ENCODE peak calls at places on chromosomes 4 and X, in ten cellular contexts. W is H9, Y is heart right ventricle, E is cardiac muscle cell, N is fibroblast of lung, C is prostate gland, U is sigmoid colon, M is HCT116, B is mammary epithelial cell, J is endodermal cell. P is an unnamed sample. For H3K4me1, the result is how much of the 10 kb centered on the place peaks cover.

GRCh38 chrX:51336584-51336983 is 4.0 kb downstream of the NUDT10 start:
- DNase-seq in E (peak), J (peak), U (no peak), Y (no peak), W (peak), M (peak), C (peak), B (peak), N (peak), P (peak)

GRCh38 chr4:155529197-155529596 is 137.5 kb upstream of the GUCY1A1 start:
- DNase-seq in J (peak), E (peak), M (no peak), U (no peak), N (peak), C (no peak), Y (no peak), W (no peak), B (no peak), P (no peak)

GRCh38 chr4:62912531-62912930 is 1496.7 kb downstream of the TECRL start:
- DNase-seq in B (no peak), Y (no peak), N (no peak), J (no peak), U (no peak), W (no peak), C (no peak), M (no peak), E (no peak), P (peak)

GRCh38 chr4:98963538-98964433 is 31.7 kb upstream of the METAP1 start:
- DNase-seq in C (peak), U (no peak), J (no peak), W (no peak), Y (no peak), M (no peak), B (peak), E (no peak), N (peak), P (no peak)

GRCh38 chr4:73453701-73454005 is 17.6 kb downstream of the AFP start:
- DNase-seq in B (no peak), J (no peak), N (peak), Y (no peak), C (no peak), M (no peak), U (no peak), E (peak), W (no peak), P (peak)

GRCh38 chrX:72274526-72274925 is 2.5 kb downstream of the RPS4X start:
- DNase-seq in B (no peak), J (no peak), Y (no peak), C (no peak), U (no peak), W (no peak), N (peak), E (no peak), M (no peak), P (no peak)

GRCh38 chrX:6053126-6053625 is 175.5 kb downstream of the NLGN4X start:
- DNase-seq in N (no peak), J (no peak), M (no peak), W (no peak), C (no peak), B (no peak), Y (no peak), E (no peak), U (no peak), P (no peak)

GRCh38 chr4:109690690-109691410 is 12.4 kb downstream of the CASP6 start:
- DNase-seq in N (no peak), U (no peak), J (no peak), M (no peak), E (no peak), C (no peak), B (no peak), W (no peak), Y (no peak), P (no peak)

GRCh38 chr4:56681158-56681848 is at the start of gene HOPX:
- DNase-seq in E (peak), M (no peak), Y (peak), B (peak), N (peak), W (no peak), C (peak), U (no peak), J (peak), P (peak)

GRCh38 chrX:134746379-134746723 is 88.1 kb upstream of the PLAC1 start:
- DNase-seq in W (no peak), U (no peak), J (no peak), Y (no peak), M (no peak), N (peak), B (no peak), C (no peak), E (no peak), P (no peak)

GRCh38 chr4:86653237-86653865 is 59.2 kb downstream of the PTPN13 start:
- DNase-seq in W (no peak), B (no peak), C (no peak), M (peak), E (no peak), U (no peak), N (no peak), Y (no peak), J (peak), P (no peak)

GRCh38 chrX:123743312-123743711 is 10.5 kb upstream of the THOC2 start:
- DNase-seq in M (no peak), E (no peak), Y (no peak), B (no peak), C (no peak), W (no peak), J (no peak), U (no peak), N (no peak), P (no peak)

GRCh38 chr4:115770046-115770543 is 656.7 kb upstream of the NDST4 start:
- DNase-seq in J (no peak), W (no peak), N (no peak), E (no peak), M (no peak), U (no peak), Y (no peak), B (no peak), C (no peak), P (no peak)

GRCh38 chr4:30817489-30817888 is 97.3 kb downstream of the PCDH7 start:
- DNase-seq in N (no peak), J (no peak), M (no peak), C (no peak), E (no peak), W (no peak), U (no peak), B (no peak), Y (no peak), P (no peak)

DNA sequence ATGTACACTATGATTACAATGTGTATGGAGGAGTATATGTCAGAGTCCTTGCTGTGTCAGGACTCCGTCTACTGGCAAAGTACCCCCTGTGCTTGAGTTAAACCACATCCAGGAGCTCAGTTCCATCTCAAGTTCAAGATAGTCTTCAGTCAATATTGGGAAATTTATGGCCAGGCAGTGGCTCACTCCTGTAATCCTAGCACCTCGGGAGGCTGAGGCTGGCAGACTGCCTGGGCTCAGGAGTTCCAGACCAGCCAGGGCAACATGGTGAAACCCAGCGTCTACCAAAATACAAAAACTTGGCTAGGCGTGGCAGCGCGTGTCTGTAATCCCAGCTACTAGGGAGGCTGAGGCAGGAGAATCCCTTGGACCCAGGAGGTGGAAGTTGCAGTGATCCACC is 5.8 kb downstream of the SLBP start:
- DNase-seq in B (no peak), W (no peak), Y (no peak), M (no peak), C (no peak), J (no peak), U (peak), N (no peak), E (no peak), P (no peak)
- H3K4me1 ChIP-seq in B (under half), W (under half), Y (under half), M (under half), C (under half), J (under half), U (under half), N (under half), E (under half), P (under half)

GRCh38 chr4:21469438-21470032 is 479.0 kb downstream of the KCNIP4 start:
- DNase-seq in J (no peak), C (no peak), E (peak), Y (no peak), B (peak), W (no peak), U (no peak), M (no peak), N (peak), P (no peak)
- TF ChIP-seq CTCF in J (peak), C (no peak), E (peak), Y (peak), B (peak), W (peak), U (peak), M (peak), N (peak), P (peak)

GRCh38 chr4:153471691-153472080 is 5.5 kb downstream of the TMEM131L start:
- DNase-seq in E (no peak), M (no peak), J (no peak), N (no peak), C (no peak), B (peak), U (no peak), Y (no peak), W (no peak), P (no peak)

GRCh38 chr4:153467897-153468262 is 1.7 kb downstream of the TMEM131L start:
- DNase-seq in M (no peak), Y (no peak), W (no peak), C (no peak), E (no peak), N (no peak), J (no peak), B (no peak), U (no peak), P (no peak)

GRCh38 chr4:153468587-153468986 is 2.4 kb downstream of the TMEM131L start:
- DNase-seq in J (no peak), E (no peak), W (no peak), M (no peak), B (no peak), U (no peak), N (no peak), Y (no peak), C (no peak), P (no peak)

GRCh38 chr4:153474251-153474650 is 8.1 kb downstream of the TMEM131L start:
- DNase-seq in Y (no peak), C (no peak), J (no peak), M (no peak), W (no peak), N (no peak), U (no peak), E (no peak), B (no peak), P (no peak)

DNA sequence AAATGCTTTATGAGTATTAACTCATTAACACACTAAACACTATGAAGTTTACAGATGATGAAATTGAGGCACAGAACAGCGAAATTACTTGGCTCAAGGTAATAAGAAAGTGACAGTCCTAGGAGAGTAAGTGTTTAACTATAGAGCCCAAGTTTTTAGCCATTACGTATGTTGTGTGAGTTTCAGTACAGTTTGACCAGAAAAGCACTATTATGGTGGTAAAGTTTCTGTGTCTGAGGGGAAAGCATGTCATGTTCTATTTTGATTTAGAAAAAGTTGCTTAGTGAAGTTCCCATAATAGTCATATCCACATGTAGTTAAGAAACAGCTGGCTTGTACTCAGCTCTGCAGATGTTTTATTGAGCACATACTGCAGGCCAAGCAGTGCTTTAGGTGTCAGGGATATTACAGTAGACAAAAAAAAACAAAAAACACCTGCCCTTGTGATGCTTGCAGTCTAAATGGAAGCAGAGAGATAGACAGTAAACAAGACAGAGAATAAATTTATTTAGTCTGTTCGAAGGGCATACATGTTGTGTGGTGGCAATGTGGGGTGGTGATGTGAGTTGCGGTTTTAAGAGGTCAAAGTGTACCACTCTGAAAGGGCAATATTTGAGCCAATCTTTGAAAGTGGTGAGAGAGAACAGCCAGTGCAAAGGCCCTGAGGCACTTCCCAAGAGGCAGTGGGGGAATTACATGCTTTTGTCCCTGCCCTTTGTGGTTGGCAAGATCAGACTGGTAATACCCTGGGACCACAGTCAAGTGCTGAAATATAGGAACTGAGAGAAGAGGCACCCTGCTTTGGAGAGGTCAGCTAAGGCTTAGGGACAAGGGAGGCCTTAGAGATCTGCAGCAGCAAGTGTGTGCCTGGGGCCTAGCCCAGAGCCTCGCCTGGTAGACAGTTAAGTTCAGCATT is 6.2 kb downstream of the TMEM131L start:
- DNase-seq in B (no peak), M (no peak), N (no peak), W (no peak), C (no peak), J (no peak), E (no peak), U (no peak), Y (no peak), P (no peak)
- H3K4me1 ChIP-seq in B (under half), M (under half), N (under half), W (under half), C (under half), J (under half), E (under half), U (under half), Y (half or more), P (under half)

GRCh38 chrX:57918750-57919436 is 8.6 kb upstream of the ZXDA start:
- DNase-seq in W (no peak), N (no peak), U (no peak), C (no peak), M (peak), J (peak), E (peak), Y (peak), B (no peak), P (peak)
- TF ChIP-seq CTCF in W (peak), N (peak), U (peak), C (no peak), M (peak), J (peak), E (peak), Y (peak), B (peak), P (peak)

GRCh38 chr4:81424336-81424735 is 47.4 kb downstream of the RASGEF1B start:
- DNase-seq in N (no peak), W (no peak), C (peak), Y (no peak), B (no peak), U (no peak), M (no peak), J (no peak), E (no peak), P (no peak)

GRCh38 chr4:81418572-81418971 is 53.1 kb downstream of the RASGEF1B start:
- DNase-seq in U (no peak), B (no peak), W (no peak), J (no peak), N (no peak), Y (no peak), M (no peak), E (no peak), C (no peak), P (no peak)

GRCh38 chr4:81422591-81422990 is 49.1 kb downstream of the RASGEF1B start:
- DNase-seq in E (no peak), J (no peak), C (no peak), N (no peak), Y (no peak), B (no peak), M (no peak), W (no peak), U (no peak), P (no peak)

GRCh38 chr4:81425087-81425486 is 46.6 kb downstream of the RASGEF1B start:
- DNase-seq in W (no peak), M (no peak), J (no peak), B (no peak), C (no peak), Y (no peak), U (no peak), E (no peak), N (no peak), P (no peak)

DNA sequence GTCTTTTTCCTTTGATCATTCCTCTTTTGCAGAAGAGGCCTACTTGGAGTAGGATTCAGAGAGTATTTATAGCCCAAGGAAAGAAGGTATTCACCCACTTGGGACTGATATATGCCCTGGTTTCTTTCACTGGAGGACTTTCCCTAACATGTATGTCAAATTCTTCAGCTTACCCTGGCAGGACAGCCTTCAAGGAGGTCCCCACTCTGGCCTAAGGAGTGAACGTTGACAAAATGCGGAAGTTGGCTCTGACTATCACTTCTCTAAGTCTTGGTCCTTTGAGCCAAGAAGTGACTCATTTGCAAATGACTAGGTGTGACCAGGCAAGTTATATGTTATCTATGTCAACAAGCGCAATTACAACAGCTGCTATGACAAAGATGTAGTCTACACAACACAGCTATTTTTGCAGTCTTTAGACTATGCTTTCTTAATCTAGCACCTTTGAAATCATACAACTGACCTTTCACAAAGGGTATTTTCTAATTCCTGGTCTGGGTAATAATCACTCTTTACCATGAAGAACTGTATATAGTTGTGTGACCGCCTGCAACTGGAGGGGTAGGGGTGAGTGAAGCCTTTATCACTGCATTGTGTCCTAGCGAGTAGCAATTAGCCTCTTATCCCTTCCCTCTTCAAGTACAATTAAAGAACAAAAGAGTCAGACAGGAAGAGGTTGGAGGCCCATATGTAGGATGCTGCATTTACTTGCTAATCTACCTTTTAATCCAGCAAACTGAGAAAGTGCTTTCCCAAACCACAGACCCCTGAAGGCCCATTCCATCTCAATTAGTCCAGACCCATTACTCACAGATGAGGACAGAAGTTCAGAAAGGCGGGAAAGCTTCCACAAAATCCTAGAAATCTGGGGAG is 50.1 kb downstream of the RASGEF1B start:
- DNase-seq in M (no peak), N (peak), W (no peak), E (no peak), U (no peak), J (peak), B (peak), Y (no peak), C (no peak), P (peak)
- H3K4me1 ChIP-seq in M (under half), N (under half), W (under half), E (under half), U (under half), J (under half), B (under half), Y (under half), C (under half), P (under half)

GRCh38 chr4:65943076-65943475 is 272.8 kb upstream of the EPHA5 start:
- DNase-seq in M (no peak), N (peak), E (peak), B (peak), Y (no peak), U (no peak), J (peak), C (no peak), W (peak), P (no peak)
- TF ChIP-seq CTCF in M (no peak), N (no peak), E (no peak), B (no peak), Y (no peak), U (no peak), J (peak), C (no peak), W (peak), P (no peak)

GRCh38 chrX:129780441-129781105 is 824 bp downstream of the SASH3 start:
- DNase-seq in Y (no peak), W (no peak), B (no peak), C (no peak), E (no peak), M (no peak), U (no peak), N (no peak), J (no peak), P (no peak)

GRCh38 chrX:129782015-129782495 is 2.3 kb downstream of the SASH3 start:
- DNase-seq in U (no peak), Y (no peak), J (no peak), B (no peak), M (no peak), N (no peak), E (no peak), W (no peak), C (no peak), P (no peak)

GRCh38 chrX:129782706-129783105 is 3.0 kb downstream of the SASH3 start:
- DNase-seq in W (no peak), J (no peak), Y (no peak), B (no peak), M (no peak), E (no peak), N (no peak), C (no peak), U (no peak), P (no peak)

GRCh38 chrX:129779747-129780146 is at the start of gene SASH3:
- DNase-seq in C (no peak), M (no peak), J (no peak), B (no peak), N (no peak), U (peak), W (no peak), Y (peak), E (no peak), P (peak)

GRCh38 chrX:129781134-129782014 is 1.6 kb downstream of the SASH3 start:
- DNase-seq in U (no peak), C (no peak), M (no peak), J (peak), W (no peak), Y (peak), E (no peak), N (no peak), B (no peak), P (no peak)
- H3K4me1 ChIP-seq in U (under half), C (under half), M (under half), J (under half), W (under half), Y (under half), E (under half), N (under half), B (under half), P (under half)

DNA sequence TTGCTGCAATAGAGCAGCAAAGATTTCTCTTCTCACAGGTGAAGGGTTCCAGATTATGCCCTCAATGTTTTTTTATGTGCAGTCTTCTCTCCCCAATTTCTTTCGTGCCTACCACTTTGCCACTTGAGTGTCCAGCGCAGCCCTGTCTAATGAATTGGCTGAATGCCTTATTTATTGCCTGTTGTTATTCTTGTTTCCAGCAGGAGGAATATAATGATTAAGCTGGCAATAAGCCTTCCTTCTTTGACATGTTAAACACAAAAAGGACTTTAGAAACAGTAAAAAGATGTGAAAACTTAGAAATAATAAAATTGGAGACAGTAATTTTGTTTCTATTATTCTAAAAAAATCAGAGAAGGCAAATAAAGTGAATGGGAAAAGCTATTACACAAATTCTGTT is 34.6 kb upstream of the FRAS1 start:
- DNase-seq in M (no peak), J (no peak), E (no peak), Y (no peak), N (no peak), W (no peak), B (no peak), U (no peak), C (no peak), P (no peak)
- TF ChIP-seq CTCF in M (peak), J (peak), E (no peak), Y (no peak), N (no peak), W (no peak), B (no peak), U (no peak), C (no peak), P (no peak)

P was measured in body of pancreas.